ENCODE peak calls at places on chromosomes 6 and 20, in five cellular contexts. One of them, this sample, is unnamed.

GRCh38 chr20:1437222-1437904 is 29.3 kb downstream of the NSFL1C start:
- DNase-seq in naive thymus-derived CD8-positive, alpha-beta T cell: peak
- DNase-seq in cardiac muscle cell: peak
- DNase-seq in NCI-H2081: peak
- DNase-seq in uterus: peak
- DNase-seq in this sample: peak

GRCh38 chr20:2305946-2306345 is 10.1 kb downstream of the TGM3 start:
- DNase-seq in naive thymus-derived CD8-positive, alpha-beta T cell: no peak
- DNase-seq in cardiac muscle cell: no peak
- DNase-seq in NCI-H2081: peak
- DNase-seq in uterus: no peak
- DNase-seq in this sample: no peak

GRCh38 chr6:52244400-52244799 is at the start of gene IL17F:
- DNase-seq in NCI-H2081: no peak
- DNase-seq in uterus: no peak
- DNase-seq in naive thymus-derived CD8-positive, alpha-beta T cell: no peak
- DNase-seq in cardiac muscle cell: no peak
- DNase-seq in this sample: no peak

GRCh38 chr20:9457055-9457454 is 57.3 kb upstream of the LAMP5 start:
- DNase-seq in cardiac muscle cell: no peak
- DNase-seq in NCI-H2081: no peak
- DNase-seq in naive thymus-derived CD8-positive, alpha-beta T cell: no peak
- DNase-seq in uterus: no peak
- DNase-seq in this sample: no peak

GRCh38 chr20:63966944-63967322 is 2.8 kb downstream of the ZNF512B start:
- DNase-seq in uterus: peak
- DNase-seq in cardiac muscle cell: no peak
- DNase-seq in naive thymus-derived CD8-positive, alpha-beta T cell: no peak
- DNase-seq in NCI-H2081: no peak
- DNase-seq in this sample: no peak

GRCh38 chr20:43825635-43826034 is 89.0 kb upstream of the TOX2 start:
- DNase-seq in NCI-H2081: no peak
- DNase-seq in cardiac muscle cell: no peak
- DNase-seq in uterus: no peak
- DNase-seq in naive thymus-derived CD8-positive, alpha-beta T cell: no peak
- DNase-seq in this sample: peak

GRCh38 chr20:25063546-25063945 is 5.6 kb upstream of the ACSS1 start:
- DNase-seq in naive thymus-derived CD8-positive, alpha-beta T cell: no peak
- DNase-seq in cardiac muscle cell: no peak
- DNase-seq in uterus: peak
- DNase-seq in NCI-H2081: no peak
- DNase-seq in this sample: no peak

GRCh38 chr20:62215991-62216635 is 4.0 kb downstream of the HRH3 start:
- DNase-seq in naive thymus-derived CD8-positive, alpha-beta T cell: no peak
- DNase-seq in cardiac muscle cell: no peak
- DNase-seq in NCI-H2081: no peak
- DNase-seq in uterus: no peak
- DNase-seq in this sample: no peak

GRCh38 chr6:153595903-153596302 is 443.1 kb upstream of the OPRM1 start:
- DNase-seq in naive thymus-derived CD8-positive, alpha-beta T cell: no peak
- DNase-seq in NCI-H2081: no peak
- DNase-seq in cardiac muscle cell: no peak
- DNase-seq in uterus: no peak
- DNase-seq in this sample: no peak

GRCh38 chr6:45265246-45265645 is 62.9 kb upstream of the RUNX2 start:
- DNase-seq in cardiac muscle cell: no peak
- DNase-seq in uterus: no peak
- DNase-seq in naive thymus-derived CD8-positive, alpha-beta T cell: no peak
- DNase-seq in NCI-H2081: no peak
- DNase-seq in this sample: no peak

GRCh38 chr20:41366546-41367392 is at the start of gene EMILIN3:
- DNase-seq in cardiac muscle cell: peak
- DNase-seq in NCI-H2081: peak
- DNase-seq in naive thymus-derived CD8-positive, alpha-beta T cell: no peak
- DNase-seq in uterus: no peak
- DNase-seq in this sample: no peak

GRCh38 chr6:149125309-149125708 is 192.2 kb upstream of the TAB2 start:
- DNase-seq in NCI-H2081: no peak
- DNase-seq in uterus: no peak
- DNase-seq in naive thymus-derived CD8-positive, alpha-beta T cell: no peak
- DNase-seq in cardiac muscle cell: no peak
- DNase-seq in this sample: no peak

GRCh38 chr20:49496526-49497216 is 14.2 kb upstream of the KCNB1 start:
- DNase-seq in cardiac muscle cell: no peak
- DNase-seq in NCI-H2081: no peak
- DNase-seq in uterus: no peak
- DNase-seq in naive thymus-derived CD8-positive, alpha-beta T cell: no peak
- DNase-seq in this sample: no peak

GRCh38 chr6:16336056-16336810 is 97.8 kb downstream of the GMPR start:
- DNase-seq in naive thymus-derived CD8-positive, alpha-beta T cell: no peak
- DNase-seq in uterus: no peak
- DNase-seq in cardiac muscle cell: no peak
- DNase-seq in NCI-H2081: no peak
- DNase-seq in this sample: no peak

GRCh38 chr6:80226156-80226555 is 119.7 kb downstream of the BCKDHB start:
- DNase-seq in cardiac muscle cell: no peak
- DNase-seq in uterus: no peak
- DNase-seq in NCI-H2081: no peak
- DNase-seq in naive thymus-derived CD8-positive, alpha-beta T cell: no peak
- DNase-seq in this sample: no peak

GRCh38 chr6:84556541-84557335 is 207.7 kb downstream of the TBX18 start:
- DNase-seq in naive thymus-derived CD8-positive, alpha-beta T cell: no peak
- DNase-seq in uterus: no peak
- DNase-seq in NCI-H2081: no peak
- DNase-seq in cardiac muscle cell: no peak
- DNase-seq in this sample: no peak